ENCODE peak calls at places on chromosome 14, in ten cellular contexts. G, L, O, P, J, K, T, H, Q and X are unnamed samples.

GRCh38 chr14:96264850-96265249 is 8.8 kb downstream of the BDKRB1 start:
- DNase-seq in G (no peak), L (peak), O (no peak), P (no peak), J (no peak), K (no peak), T (no peak), H (no peak), Q (no peak), X (no peak)

GRCh38 chr14:89324501-89325298 is 92.3 kb downstream of the FOXN3 start:
- DNase-seq in G (no peak), L (no peak), O (no peak), P (no peak), J (no peak), K (no peak), T (no peak), H (no peak), Q (no peak), X (no peak)

GRCh38 chr14:61911534-61911933 is 149.3 kb downstream of the SNAPC1 start:
- DNase-seq in G (no peak), L (no peak), O (no peak), P (no peak), J (no peak), K (no peak), T (no peak), H (no peak), Q (no peak), X (no peak)

GRCh38 chr14:24674204-24674970 is 40.4 kb upstream of the GZMB start:
- DNase-seq in G (peak), L (no peak), O (peak), P (no peak), J (no peak), K (no peak), T (no peak), H (no peak), Q (no peak), X (no peak)

GRCh38 chr14:84622357-84622756 is 907.6 kb upstream of the FLRT2 start:
- DNase-seq in G (no peak), L (no peak), O (no peak), P (no peak), J (no peak), K (no peak), T (no peak), H (no peak), Q (no peak), X (peak)

GRCh38 chr14:20988717-20989116 is 1.1 kb upstream of the METTL17 start:
- DNase-seq in G (no peak), L (no peak), O (no peak), P (no peak), J (no peak), K (no peak), T (no peak), H (no peak), Q (no peak), X (no peak)

GRCh38 chr14:103259184-103259583 is 74.9 kb upstream of the EIF5 start:
- DNase-seq in G (no peak), L (no peak), O (no peak), P (no peak), J (no peak), K (no peak), T (no peak), H (no peak), Q (no peak), X (no peak)

GRCh38 chr14:24367506-24368214 is at the start of gene NFATC4:
- DNase-seq in G (peak), L (peak), O (no peak), P (no peak), J (no peak), K (peak), T (peak), H (peak), Q (no peak), X (peak)

GRCh38 chr14:78836777-78837176 is 666.6 kb downstream of the NRXN3 start:
- DNase-seq in G (peak), L (peak), O (no peak), P (no peak), J (no peak), K (peak), T (no peak), H (peak), Q (no peak), X (peak)

GRCh38 chr14:57576498-57576897 is 82.8 kb upstream of the CCDC198 start:
- DNase-seq in G (no peak), L (no peak), O (no peak), P (no peak), J (no peak), K (no peak), T (no peak), H (no peak), Q (no peak), X (no peak)

GRCh38 chr14:22656945-22657711 is 13.0 kb upstream of the OR6J1 start:
- DNase-seq in G (no peak), L (no peak), O (no peak), P (no peak), J (no peak), K (no peak), T (no peak), H (no peak), Q (no peak), X (peak)

GRCh38 chr14:21699551-21699950 is 25.9 kb upstream of the OR4E1 start:
- DNase-seq in G (no peak), L (peak), O (no peak), P (no peak), J (no peak), K (no peak), T (no peak), H (no peak), Q (no peak), X (no peak)

GRCh38 chr14:68598621-68599447 is 194.0 kb downstream of the ZFP36L1 start:
- DNase-seq in G (no peak), L (no peak), O (no peak), P (no peak), J (no peak), K (peak), T (no peak), H (no peak), Q (no peak), X (peak)

GRCh38 chr14:59529189-59529588 is 44.9 kb downstream of the JKAMP start:
- DNase-seq in G (no peak), L (no peak), O (no peak), P (no peak), J (no peak), K (no peak), T (no peak), H (no peak), Q (no peak), X (no peak)

GRCh38 chr14:26023967-26024366 is 573.9 kb downstream of the NOVA1 start:
- DNase-seq in G (no peak), L (no peak), O (no peak), P (no peak), J (no peak), K (no peak), T (no peak), H (no peak), Q (no peak), X (no peak)

GRCh38 chr14:38989917-38990546 is 113.0 kb downstream of the SEC23A start:
- DNase-seq in G (no peak), L (no peak), O (no peak), P (no peak), J (no peak), K (no peak), T (no peak), H (no peak), Q (no peak), X (peak)

GRCh38 chr14:53748691-53749090 is 207.9 kb downstream of the BMP4 start:
- DNase-seq in G (no peak), L (no peak), O (no peak), P (no peak), J (no peak), K (no peak), T (no peak), H (no peak), Q (no peak), X (no peak)

GRCh38 chr14:23663711-23664110 is 27.5 kb downstream of the DHRS2 start:
- DNase-seq in G (no peak), L (no peak), O (no peak), P (no peak), J (no peak), K (no peak), T (no peak), H (no peak), Q (no peak), X (no peak)

GRCh38 chr14:37202265-37202664 is 4.5 kb downstream of the MIPOL1 start:
- DNase-seq in G (no peak), L (no peak), O (no peak), P (no peak), J (no peak), K (no peak), T (no peak), H (no peak), Q (no peak), X (peak)

GRCh38 chr14:44988694-44989093 is 26.7 kb downstream of the TOGARAM1 start:
- DNase-seq in G (no peak), L (no peak), O (no peak), P (no peak), J (no peak), K (no peak), T (peak), H (no peak), Q (no peak), X (no peak)

GRCh38 chr14:103629503-103630121 is 601 bp downstream of the KLC1 start:
- DNase-seq in G (peak), L (peak), O (no peak), P (peak), J (peak), K (peak), T (peak), H (peak), Q (no peak), X (no peak)

GRCh38 chr14:94412671-94413638 is 24.6 kb upstream of the SERPINA1 start:
- DNase-seq in G (no peak), L (no peak), O (no peak), P (no peak), J (no peak), K (no peak), T (no peak), H (no peak), Q (no peak), X (no peak)

GRCh38 chr14:94037954-94038353 is 11.8 kb downstream of the OTUB2 start:
- DNase-seq in G (no peak), L (no peak), O (no peak), P (no peak), J (no peak), K (no peak), T (no peak), H (no peak), Q (no peak), X (no peak)

GRCh38 chr14:64709126-64709525 is 4.9 kb downstream of the PLEKHG3 start:
- DNase-seq in G (no peak), L (no peak), O (no peak), P (no peak), J (no peak), K (no peak), T (no peak), H (no peak), Q (no peak), X (no peak)

GRCh38 chr14:46769292-46769691 is 117.7 kb upstream of the RPL10L start:
- DNase-seq in G (no peak), L (no peak), O (no peak), P (no peak), J (no peak), K (no peak), T (no peak), H (no peak), Q (no peak), X (no peak)

GRCh38 chr14:76639606-76640272 is 121.5 kb upstream of the VASH1 start:
- DNase-seq in G (no peak), L (no peak), O (no peak), P (no peak), J (no peak), K (no peak), T (no peak), H (no peak), Q (no peak), X (no peak)

GRCh38 chr14:96136361-96136760 is 68.3 kb upstream of the BDKRB2 start:
- DNase-seq in G (no peak), L (no peak), O (no peak), P (no peak), J (no peak), K (no peak), T (no peak), H (no peak), Q (no peak), X (peak)

GRCh38 chr14:89507521-89507920 is 90.5 kb upstream of the FOXN3 start:
- DNase-seq in G (no peak), L (no peak), O (no peak), P (no peak), J (no peak), K (peak), T (no peak), H (no peak), Q (no peak), X (peak)